ENCODE peak calls at places on chromosomes 7 and 10, in six cellular contexts. One of them, this sample, is unnamed.

GRCh38 chr10:109259293-109259692 is 664.0 kb downstream of the XPNPEP1 start:
- DNase-seq in transverse colon: no peak
- DNase-seq in AG09309: no peak
- DNase-seq in bronchial epithelial cell: no peak
- DNase-seq in IMR-90: peak
- DNase-seq in ovary: no peak
- DNase-seq in this sample: peak

GRCh38 chr10:62250594-62251198 is 17.9 kb downstream of the RTKN2 start:
- DNase-seq in ovary: no peak
- DNase-seq in bronchial epithelial cell: peak
- DNase-seq in transverse colon: no peak
- DNase-seq in AG09309: peak
- DNase-seq in IMR-90: peak
- DNase-seq in this sample: no peak

GRCh38 chr7:159107052-159107892 is 37.4 kb downstream of the VIPR2 start:
- DNase-seq in bronchial epithelial cell: no peak
- DNase-seq in IMR-90: no peak
- DNase-seq in AG09309: no peak
- DNase-seq in ovary: no peak
- DNase-seq in transverse colon: no peak
- DNase-seq in this sample: no peak

GRCh38 chr7:70355591-70356323 is 757.5 kb downstream of the AUTS2 start:
- DNase-seq in IMR-90: no peak
- DNase-seq in AG09309: no peak
- DNase-seq in bronchial epithelial cell: no peak
- DNase-seq in ovary: no peak
- DNase-seq in transverse colon: no peak
- DNase-seq in this sample: no peak

GRCh38 chr10:944034-944831 is 12.7 kb upstream of the LARP4B start:
- DNase-seq in IMR-90: peak
- DNase-seq in bronchial epithelial cell: peak
- DNase-seq in ovary: no peak
- DNase-seq in transverse colon: peak
- DNase-seq in AG09309: peak
- DNase-seq in this sample: peak

GRCh38 chr7:150568714-150569113 is 1.5 kb downstream of the GIMAP4 start:
- DNase-seq in IMR-90: no peak
- DNase-seq in bronchial epithelial cell: no peak
- DNase-seq in transverse colon: no peak
- DNase-seq in AG09309: no peak
- DNase-seq in ovary: no peak
- DNase-seq in this sample: no peak

GRCh38 chr7:17071866-17072265 is 190.1 kb upstream of the AGR3 start:
- DNase-seq in ovary: no peak
- DNase-seq in bronchial epithelial cell: no peak
- DNase-seq in AG09309: no peak
- DNase-seq in transverse colon: no peak
- DNase-seq in IMR-90: peak
- DNase-seq in this sample: no peak

GRCh38 chr7:155066417-155066950 is 3.6 kb upstream of the HTR5A start:
- DNase-seq in AG09309: peak
- DNase-seq in bronchial epithelial cell: peak
- DNase-seq in ovary: no peak
- DNase-seq in IMR-90: peak
- DNase-seq in transverse colon: no peak
- DNase-seq in this sample: peak

GRCh38 chr7:79317728-79318127 is 135.7 kb downstream of the MAGI2 start:
- DNase-seq in transverse colon: no peak
- DNase-seq in IMR-90: peak
- DNase-seq in AG09309: peak
- DNase-seq in ovary: no peak
- DNase-seq in bronchial epithelial cell: peak
- DNase-seq in this sample: peak

GRCh38 chr7:11847336-11847735 is 15.3 kb upstream of the THSD7A start:
- DNase-seq in transverse colon: no peak
- DNase-seq in IMR-90: no peak
- DNase-seq in bronchial epithelial cell: no peak
- DNase-seq in ovary: no peak
- DNase-seq in AG09309: no peak
- DNase-seq in this sample: no peak

GRCh38 chr7:100629117-100629711 is 12.1 kb downstream of the TFR2 start:
- DNase-seq in IMR-90: no peak
- DNase-seq in ovary: no peak
- DNase-seq in bronchial epithelial cell: peak
- DNase-seq in transverse colon: peak
- DNase-seq in AG09309: no peak
- DNase-seq in this sample: no peak

GRCh38 chr10:11773777-11774441 is 31.7 kb downstream of the ECHDC3 start:
- DNase-seq in IMR-90: no peak
- DNase-seq in AG09309: no peak
- DNase-seq in transverse colon: no peak
- DNase-seq in ovary: no peak
- DNase-seq in bronchial epithelial cell: no peak
- DNase-seq in this sample: no peak

GRCh38 chr7:7686806-7687205 is 31.6 kb downstream of the RPA3 start:
- DNase-seq in ovary: no peak
- DNase-seq in bronchial epithelial cell: no peak
- DNase-seq in AG09309: no peak
- DNase-seq in IMR-90: no peak
- DNase-seq in transverse colon: no peak
- DNase-seq in this sample: no peak

GRCh38 chr7:7675686-7676085 is 35.1 kb downstream of the UMAD1 start:
- DNase-seq in AG09309: no peak
- DNase-seq in ovary: no peak
- DNase-seq in transverse colon: no peak
- DNase-seq in IMR-90: no peak
- DNase-seq in bronchial epithelial cell: no peak
- DNase-seq in this sample: no peak

GRCh38 chr7:7682856-7683255 is 35.6 kb downstream of the RPA3 start:
- DNase-seq in bronchial epithelial cell: no peak
- DNase-seq in ovary: no peak
- DNase-seq in transverse colon: no peak
- DNase-seq in IMR-90: no peak
- DNase-seq in AG09309: no peak
- DNase-seq in this sample: no peak

GRCh38 chr7:7681936-7682329 is 36.5 kb downstream of the RPA3 start:
- DNase-seq in transverse colon: no peak
- DNase-seq in ovary: no peak
- DNase-seq in IMR-90: no peak
- DNase-seq in AG09309: no peak
- DNase-seq in bronchial epithelial cell: peak
- DNase-seq in this sample: no peak

GRCh38 chr7:7681191-7681935 is 37.0 kb downstream of the RPA3 start:
- DNase-seq in AG09309: peak
- DNase-seq in transverse colon: peak
- DNase-seq in IMR-90: peak
- DNase-seq in bronchial epithelial cell: peak
- DNase-seq in ovary: no peak
- DNase-seq in this sample: no peak
- H3K4me3 ChIP-seq in AG09309: no peak
- H3K4me3 ChIP-seq in transverse colon: no peak
- H3K4me3 ChIP-seq in IMR-90: no peak
- H3K4me3 ChIP-seq in bronchial epithelial cell: no peak
- H3K4me3 ChIP-seq in ovary: no peak
- H3K4me3 ChIP-seq in this sample: no peak

GRCh38 chr7:36506820-36507219 is 117.2 kb downstream of the ANLN start:
- DNase-seq in transverse colon: no peak
- DNase-seq in bronchial epithelial cell: peak
- DNase-seq in IMR-90: peak
- DNase-seq in AG09309: no peak
- DNase-seq in ovary: no peak
- DNase-seq in this sample: peak
- TF ChIP-seq CTCF in transverse colon: no peak
- TF ChIP-seq CTCF in bronchial epithelial cell: no peak
- TF ChIP-seq CTCF in IMR-90: no peak
- TF ChIP-seq CTCF in AG09309: no peak
- TF ChIP-seq CTCF in ovary: no peak
- TF ChIP-seq CTCF in this sample: no peak

GRCh38 chr10:70162892-70163201 is 7.5 kb downstream of the SAR1A start:
- DNase-seq in AG09309: no peak
- DNase-seq in transverse colon: no peak
- DNase-seq in bronchial epithelial cell: no peak
- DNase-seq in IMR-90: no peak
- DNase-seq in ovary: no peak
- DNase-seq in this sample: no peak

GRCh38 chr10:70155255-70155838 is 8.8 kb upstream of the TYSND1 start:
- DNase-seq in transverse colon: no peak
- DNase-seq in bronchial epithelial cell: no peak
- DNase-seq in AG09309: no peak
- DNase-seq in ovary: no peak
- DNase-seq in IMR-90: no peak
- DNase-seq in this sample: no peak

GRCh38 chr10:70160798-70161197 is 9.5 kb downstream of the SAR1A start:
- DNase-seq in ovary: no peak
- DNase-seq in transverse colon: no peak
- DNase-seq in IMR-90: no peak
- DNase-seq in AG09309: no peak
- DNase-seq in bronchial epithelial cell: no peak
- DNase-seq in this sample: no peak

GRCh38 chr10:70162157-70162891 is 8.0 kb downstream of the SAR1A start:
- DNase-seq in transverse colon: no peak
- DNase-seq in bronchial epithelial cell: no peak
- DNase-seq in IMR-90: no peak
- DNase-seq in ovary: no peak
- DNase-seq in AG09309: no peak
- DNase-seq in this sample: no peak

DNA sequence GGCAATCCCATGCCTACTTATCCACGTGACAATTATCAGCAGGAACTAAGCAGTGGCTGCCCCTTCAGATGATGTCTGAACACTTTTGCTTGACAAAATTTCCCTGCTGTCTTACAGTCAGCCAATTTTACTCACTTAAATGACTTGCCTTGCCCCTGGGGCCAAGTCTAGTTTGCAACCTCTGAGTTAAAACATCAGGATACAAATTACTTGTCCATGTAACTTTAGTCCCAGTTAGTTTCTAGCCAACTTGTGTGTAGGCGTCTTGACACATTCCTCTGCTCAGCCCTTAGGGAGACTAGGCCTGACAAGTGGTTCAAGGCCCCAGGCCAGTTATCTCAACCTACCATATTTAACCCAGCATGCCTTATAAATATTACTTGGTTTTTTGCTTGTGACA is 11.6 kb upstream of the TYSND1 start:
- DNase-seq in AG09309: no peak
- DNase-seq in transverse colon: no peak
- DNase-seq in IMR-90: no peak
- DNase-seq in bronchial epithelial cell: no peak
- DNase-seq in ovary: no peak
- DNase-seq in this sample: no peak
- H3K4me3 ChIP-seq in AG09309: no peak
- H3K4me3 ChIP-seq in transverse colon: no peak
- H3K4me3 ChIP-seq in IMR-90: no peak
- H3K4me3 ChIP-seq in bronchial epithelial cell: no peak
- H3K4me3 ChIP-seq in ovary: no peak
- H3K4me3 ChIP-seq in this sample: no peak

DNA sequence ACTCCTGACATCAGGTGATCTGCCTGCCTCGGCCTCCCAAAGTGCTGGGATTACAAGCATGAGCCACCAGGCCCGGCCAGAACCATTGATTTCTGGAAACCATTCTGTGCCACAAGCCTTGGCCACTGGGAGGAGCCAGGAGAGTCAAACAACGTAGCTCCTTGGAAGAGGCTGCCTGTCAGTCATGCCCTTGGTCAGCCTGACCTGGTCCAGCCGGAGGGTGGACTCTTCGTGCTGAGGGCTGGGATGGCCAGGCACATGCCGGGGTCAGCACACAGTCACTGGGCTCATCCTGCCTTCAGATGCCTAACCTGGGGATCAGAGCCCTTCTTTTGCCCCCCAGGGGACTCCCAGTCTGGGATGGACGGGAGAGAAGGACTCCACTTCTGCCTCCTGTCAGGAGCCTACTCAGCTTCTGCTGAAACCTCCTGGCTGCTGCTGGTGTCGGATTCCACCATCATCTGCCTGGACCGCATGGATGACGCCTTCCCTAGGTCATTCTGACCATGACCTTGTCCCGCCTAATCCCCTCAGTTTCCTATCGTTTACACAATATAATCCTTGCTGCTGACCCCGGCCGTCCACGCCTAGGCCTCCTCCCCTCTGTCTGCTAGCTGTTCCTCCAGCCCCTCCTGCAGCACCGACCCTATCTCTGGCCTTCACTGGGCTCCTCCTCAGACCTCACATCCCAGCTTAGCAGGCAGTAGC is 30.4 kb downstream of the TMEM270 start:
- DNase-seq in IMR-90: peak
- DNase-seq in transverse colon: no peak
- DNase-seq in ovary: no peak
- DNase-seq in bronchial epithelial cell: no peak
- DNase-seq in AG09309: no peak
- DNase-seq in this sample: no peak
- TF ChIP-seq CTCF in IMR-90: peak
- TF ChIP-seq CTCF in transverse colon: no peak
- TF ChIP-seq CTCF in ovary: no peak
- TF ChIP-seq CTCF in bronchial epithelial cell: no peak
- TF ChIP-seq CTCF in AG09309: peak
- TF ChIP-seq CTCF in this sample: no peak

GRCh38 chr10:7234109-7234508 is 176.7 kb downstream of the SFMBT2 start:
- DNase-seq in IMR-90: no peak
- DNase-seq in transverse colon: no peak
- DNase-seq in bronchial epithelial cell: no peak
- DNase-seq in AG09309: no peak
- DNase-seq in ovary: no peak
- DNase-seq in this sample: no peak
- H3K4me3 ChIP-seq in IMR-90: no peak
- H3K4me3 ChIP-seq in transverse colon: no peak
- H3K4me3 ChIP-seq in bronchial epithelial cell: no peak
- H3K4me3 ChIP-seq in AG09309: no peak
- H3K4me3 ChIP-seq in ovary: no peak
- H3K4me3 ChIP-seq in this sample: no peak

GRCh38 chr7:2108501-2109250 is 124.1 kb downstream of the MAD1L1 start:
- DNase-seq in transverse colon: no peak
- DNase-seq in ovary: no peak
- DNase-seq in AG09309: no peak
- DNase-seq in IMR-90: peak
- DNase-seq in bronchial epithelial cell: no peak
- DNase-seq in this sample: no peak
- TF ChIP-seq CTCF in transverse colon: no peak
- TF ChIP-seq CTCF in ovary: no peak
- TF ChIP-seq CTCF in AG09309: no peak
- TF ChIP-seq CTCF in IMR-90: no peak
- TF ChIP-seq CTCF in bronchial epithelial cell: no peak
- TF ChIP-seq CTCF in this sample: no peak